ENCODE peak calls at places on chromosomes 6 and 20, in six cellular contexts. P, I, Y, S, F and G are unnamed samples.

GRCh38 chr20:17611540-17612286 is 41.8 kb downstream of the DSTN start:
- DNase-seq in P (peak; percentile 43), I (no peak), Y (no peak), S (no peak), F (no peak), G (no peak)

GRCh38 chr6:110720066-110720465 is 95.2 kb downstream of the CDK19 start:
- DNase-seq in P (no peak), I (no peak), Y (no peak), S (no peak), F (no peak), G (no peak)

GRCh38 chr20:57087102-57087501 is 179.3 kb downstream of the BMP7 start:
- DNase-seq in P (no peak), I (no peak), Y (no peak), S (no peak), F (no peak), G (no peak)

GRCh38 chr6:126553856-126554255 is 213.9 kb downstream of the CENPW start:
- DNase-seq in P (no peak), I (no peak), Y (no peak), S (no peak), F (no peak), G (no peak)

GRCh38 chr6:117194978-117195377 is 70.4 kb upstream of the VGLL2 start:
- DNase-seq in P (no peak), I (no peak), Y (no peak), S (no peak), F (no peak), G (no peak)

GRCh38 chr6:114375803-114376202 is 33.0 kb upstream of the HS3ST5 start:
- DNase-seq in P (no peak), I (no peak), Y (no peak), S (no peak), F (no peak), G (no peak)

GRCh38 chr20:346033-346639 is 775 bp upstream of the NRSN2 start:
- DNase-seq in P (no peak), I (no peak), Y (no peak), S (no peak), F (no peak), G (no peak)

GRCh38 chr20:43812216-43812615 is 85.4 kb upstream of the GTSF1L start:
- DNase-seq in P (no peak), I (no peak), Y (no peak), S (no peak), F (no peak), G (no peak)

GRCh38 chr6:158621694-158622544 is 22.6 kb downstream of the DYNLT1 start:
- DNase-seq in P (peak; percentile 85), I (no peak), Y (no peak), S (peak; percentile 26), F (no peak), G (no peak)

GRCh38 chr20:14948416-14948815 is 611.0 kb upstream of the FLRT3 start:
- DNase-seq in P (no peak), I (no peak), Y (no peak), S (no peak), F (no peak), G (no peak)

GRCh38 chr6:16787128-16787685 is 25.9 kb upstream of the ATXN1 start:
- DNase-seq in P (no peak), I (no peak), Y (no peak), S (no peak), F (no peak), G (no peak)

GRCh38 chr6:169997930-169998218 is 246.5 kb downstream of the ERMARD start:
- DNase-seq in P (no peak), I (no peak), Y (no peak), S (no peak), F (no peak), G (no peak)

DNA sequence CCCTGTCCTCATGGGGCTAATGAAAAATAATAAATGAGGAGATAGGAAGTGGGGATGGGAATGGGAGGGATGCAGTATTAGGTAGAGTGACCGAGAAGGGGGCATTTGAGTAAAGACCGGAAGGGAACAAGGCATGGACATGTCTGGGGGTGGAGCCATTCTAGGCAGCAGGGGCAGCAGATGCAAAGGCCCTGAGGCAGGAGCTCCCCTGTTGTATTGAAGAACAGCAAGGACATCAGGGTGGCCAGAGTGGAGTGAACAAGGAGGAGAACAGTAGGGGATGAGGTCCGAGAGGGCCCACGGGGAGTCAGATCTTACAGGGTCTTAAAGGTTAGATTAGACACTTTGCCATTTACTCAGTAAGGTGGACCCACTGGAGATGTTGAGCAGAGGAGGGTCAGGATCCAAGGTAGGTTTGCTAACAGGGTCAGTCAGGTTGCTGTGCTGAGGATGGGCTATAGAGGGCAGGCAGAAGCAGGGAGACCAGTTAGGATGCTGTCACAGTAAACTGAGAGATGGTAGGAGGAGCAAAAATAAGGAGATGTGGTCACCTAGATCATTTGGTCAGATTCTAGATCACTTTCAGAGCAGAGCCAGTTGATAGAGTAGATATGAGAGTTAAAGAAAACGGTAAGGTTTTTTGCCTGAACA is 18.7 kb downstream of the TAF8 start:
- DNase-seq in P (no peak), I (no peak), Y (no peak), S (no peak), F (no peak), G (no peak)
- H3K36me3 ChIP-seq in P (peaks cover 40% of the 10 kb centered on the region), I (peaks cover 46% of the 10 kb centered on the region), Y (peaks cover 2% of the 10 kb centered on the region), S (peaks cover 100% of the 10 kb centered on the region), F (peaks cover 67% of the 10 kb centered on the region), G (peaks cover 68% of the 10 kb centered on the region)

DNA sequence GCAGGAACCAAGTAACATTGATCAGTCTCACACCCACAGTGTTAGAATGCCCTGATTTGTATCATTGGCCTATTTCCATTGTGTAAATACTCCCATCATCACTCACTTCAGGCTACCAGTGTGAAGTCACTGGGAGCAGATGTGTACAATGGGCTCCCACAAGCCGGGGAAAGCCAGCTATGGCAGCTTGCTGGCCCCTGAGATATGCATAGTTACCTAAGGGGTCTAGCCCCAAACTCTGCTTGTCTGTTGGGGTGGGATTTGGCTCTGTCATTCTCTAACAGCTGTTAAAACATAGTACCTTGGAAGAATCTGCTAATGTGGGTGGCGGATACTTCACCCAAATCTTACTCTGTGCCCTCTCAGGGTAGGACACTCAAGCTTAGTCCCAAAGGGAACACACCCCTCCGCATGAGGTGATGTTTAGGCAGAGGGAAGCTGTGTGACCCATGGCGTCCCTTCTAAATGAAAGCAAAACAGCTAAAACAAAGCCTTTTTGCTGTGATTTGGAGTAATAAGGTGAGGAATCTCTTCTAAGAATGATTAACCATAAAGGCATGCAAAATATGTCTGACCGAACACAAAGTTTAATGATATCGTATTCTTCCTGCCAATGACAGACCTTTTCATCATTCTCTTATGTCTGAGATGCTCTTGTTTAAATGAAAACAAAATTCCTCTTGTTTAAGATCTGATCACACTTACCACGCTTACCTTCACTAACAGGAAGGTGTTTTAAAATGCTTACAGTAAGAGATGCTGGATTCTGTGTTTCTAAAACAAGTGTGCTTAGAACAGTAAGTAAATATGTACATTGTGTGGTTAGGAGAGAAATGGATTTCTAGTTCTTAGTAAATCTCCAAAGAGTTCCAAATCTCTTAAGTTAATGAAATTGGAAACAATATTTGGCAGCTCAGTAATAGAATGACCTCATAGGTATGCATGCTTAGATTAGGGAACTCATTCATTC is 46.0 kb upstream of the PXDC1 start:
- DNase-seq in P (no peak), I (no peak), Y (no peak), S (no peak), F (no peak), G (no peak)
- H3K4me3 ChIP-seq in P (no peak overlapping the region), I (no peak overlapping the region), Y (no peak overlapping the region), S (no peak overlapping the region), F (no peak overlapping the region), G (no peak overlapping the region)

DNA sequence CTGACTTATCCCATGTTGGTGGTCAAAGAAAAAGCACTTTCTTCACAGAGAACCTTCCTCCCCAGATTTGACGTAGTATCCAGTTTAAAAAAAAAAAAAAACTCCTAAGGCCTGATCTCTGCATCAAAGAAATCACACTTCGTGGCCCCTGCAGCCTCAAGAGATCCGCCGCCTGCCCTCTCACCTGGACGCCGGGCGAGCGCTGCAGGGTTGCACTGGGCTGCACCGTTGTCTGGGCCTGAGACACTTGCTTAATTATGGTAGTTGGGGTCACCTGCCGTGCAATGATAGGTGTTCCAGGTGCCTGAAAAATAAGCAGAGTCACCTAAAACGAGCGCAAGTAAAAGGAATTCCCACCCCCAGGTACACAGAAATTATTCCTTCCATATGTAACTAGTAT is 53.0 kb downstream of the TAF4 start:
- DNase-seq in P (no peak), I (no peak), Y (no peak), S (no peak), F (no peak), G (no peak)
- H3K36me3 ChIP-seq in P (peaks cover 3% of the 10 kb centered on the region), I (peaks cover 10% of the 10 kb centered on the region), Y (no peaks in the 10 kb centered on the region), S (peaks cover 58% of the 10 kb centered on the region), F (peaks cover 20% of the 10 kb centered on the region), G (peaks cover 43% of the 10 kb centered on the region)

DNA sequence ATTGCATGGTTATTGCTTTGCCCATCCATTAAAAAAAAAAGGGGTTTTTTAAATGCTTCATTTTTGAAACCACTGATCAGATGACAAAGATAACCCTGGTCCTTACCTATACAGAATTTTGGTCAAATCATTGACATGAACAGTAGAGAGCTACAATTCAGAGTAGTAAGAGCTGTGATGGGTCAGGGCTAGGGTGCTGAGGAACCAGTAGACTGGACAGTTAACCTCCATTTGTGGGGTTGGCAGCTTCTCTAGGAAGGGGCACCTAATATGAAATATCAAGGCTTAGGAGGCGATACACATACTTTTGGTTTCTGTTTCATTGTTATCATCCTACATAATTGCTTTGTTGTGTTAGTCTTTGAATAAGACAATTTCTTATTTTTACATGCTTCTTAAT is 55.1 kb downstream of the ORC3 start:
- DNase-seq in P (no peak), I (no peak), Y (no peak), S (no peak), F (no peak), G (no peak)
- H3K4me3 ChIP-seq in P (no peak overlapping the region), I (peak overlapping the region; percentile 36), Y (peak overlapping the region; percentile 17), S (no peak overlapping the region), F (no peak overlapping the region), G (no peak overlapping the region)

DNA sequence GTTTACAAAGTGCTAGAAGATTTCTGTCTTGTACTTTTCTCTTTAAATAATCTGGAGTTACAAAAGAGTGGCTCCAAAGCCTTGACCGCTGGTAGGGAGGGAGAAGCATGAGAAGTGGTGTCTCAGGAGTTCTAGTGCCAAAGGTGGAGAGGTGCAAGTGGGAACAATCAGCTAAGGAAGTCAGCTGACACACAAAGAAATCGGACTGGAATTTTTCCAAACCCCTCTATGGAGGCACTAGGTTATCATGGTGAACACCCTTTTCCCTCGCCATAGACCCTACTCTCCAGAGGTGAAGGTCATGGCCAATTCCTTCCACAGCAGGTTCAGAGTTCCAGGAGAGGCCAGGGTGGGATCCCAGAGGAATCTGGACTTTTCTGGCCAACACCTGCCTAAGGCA is 14.8 kb downstream of the PLAGL2 start:
- DNase-seq in P (no peak), I (no peak), Y (no peak), S (no peak), F (no peak), G (no peak)
- H3K36me3 ChIP-seq in P (peaks cover 12% of the 10 kb centered on the region), I (peaks cover 10% of the 10 kb centered on the region), Y (peaks cover 11% of the 10 kb centered on the region), S (peaks cover 58% of the 10 kb centered on the region), F (peaks cover 24% of the 10 kb centered on the region), G (peaks cover 20% of the 10 kb centered on the region)